ENCODE peak calls at places on chromosomes 11 and 22, in six cellular contexts. D, B, H, J, Q and C are unnamed samples.

GRCh38 chr11:100753144-100753543 is 66.1 kb downstream of the ARHGAP42 start:
- DNase-seq in Q (no peak), J (no peak), H (no peak), D (no peak), B (no peak), C (no peak)

GRCh38 chr11:122486793-122487495 is 168.6 kb upstream of the UBASH3B start:
- DNase-seq in Q (no peak), H (no peak), B (no peak), J (no peak), D (no peak), C (no peak)

GRCh38 chr22:27799334-27800249 is 2.0 kb downstream of the MN1 start:
- DNase-seq in H (no peak), Q (no peak), B (no peak), D (no peak), J (no peak), C (no peak)

GRCh38 chr11:125874556-125875124 is 12.8 kb upstream of the HYLS1 start:
- DNase-seq in Q (peak; percentile 55), H (peak; percentile 45), J (no peak), D (peak; percentile 47), B (peak; percentile 51), C (no peak)

GRCh38 chr11:94767701-94768601 is at the start of gene AMOTL1:
- DNase-seq in B (peak; percentile 90), Q (peak; percentile 91), D (peak; percentile 77), H (peak; percentile 88), J (peak; percentile 94), C (peak; percentile 50)

GRCh38 chr11:1748467-1749019 is 1.9 kb downstream of the IFITM10 start:
- DNase-seq in H (no peak), B (no peak), Q (no peak), J (peak; percentile 52), D (peak; percentile 50), C (no peak)

GRCh38 chr11:93740031-93740801 is 1.1 kb downstream of the TAF1D start:
- DNase-seq in H (no peak), B (peak; percentile 25), Q (no peak), D (no peak), J (peak; percentile 56), C (no peak)

GRCh38 chr11:2891901-2892214 is 6.3 kb upstream of the CDKN1C start:
- DNase-seq in J (peak; percentile 77), D (peak; percentile 55), Q (peak; percentile 68), H (peak; percentile 75), B (peak; percentile 54), C (no peak)

GRCh38 chr22:40411506-40411861 is 41.1 kb downstream of the SGSM3 start:
- DNase-seq in Q (no peak), D (no peak), J (no peak), B (no peak), H (no peak), C (no peak)

GRCh38 chr11:128039140-128040021 is 548.0 kb downstream of the ETS1 start:
- DNase-seq in J (peak; percentile 82), D (no peak), Q (peak; percentile 23), B (peak; percentile 16), H (no peak), C (no peak)

GRCh38 chr11:64321533-64321932 is 3.6 kb downstream of the PRDX5 start:
- DNase-seq in D (no peak), Q (no peak), J (peak; percentile 77), H (no peak), B (no peak), C (no peak)

GRCh38 chr22:19974233-19974861 is 32.7 kb upstream of the TXNRD2 start:
- DNase-seq in J (peak; percentile 66), B (no peak), D (no peak), Q (no peak), H (no peak), C (no peak)

GRCh38 chr22:45864959-45865496 is 111.9 kb downstream of the WNT7B start:
- DNase-seq in D (no peak), J (no peak), B (no peak), H (no peak), Q (no peak), C (no peak)

GRCh38 chr22:45867118-45867905 is 109.7 kb downstream of the WNT7B start:
- DNase-seq in D (peak; percentile 42), J (peak; percentile 63), H (peak; percentile 14), B (no peak), Q (no peak), C (no peak)

GRCh38 chr22:45863981-45864751 is 112.8 kb downstream of the WNT7B start:
- DNase-seq in Q (peak; percentile 64), D (peak; percentile 46), J (peak; percentile 77), H (peak; percentile 46), B (no peak), C (peak; percentile 90)

GRCh38 chr22:45866398-45867117 is 110.4 kb downstream of the WNT7B start:
- DNase-seq in Q (no peak), D (no peak), J (peak; percentile 41), B (no peak), H (peak; percentile 9), C (no peak)

GRCh38 chr22:45865561-45866397 is 111.2 kb downstream of the WNT7B start:
- DNase-seq in J (peak; percentile 42), Q (no peak), D (no peak), B (no peak), H (peak; percentile 10), C (no peak)
- TF ChIP-seq CTCF in J (no peak), Q (no peak), D (no peak), B (no peak), H (no peak), C (no peak)

DNA sequence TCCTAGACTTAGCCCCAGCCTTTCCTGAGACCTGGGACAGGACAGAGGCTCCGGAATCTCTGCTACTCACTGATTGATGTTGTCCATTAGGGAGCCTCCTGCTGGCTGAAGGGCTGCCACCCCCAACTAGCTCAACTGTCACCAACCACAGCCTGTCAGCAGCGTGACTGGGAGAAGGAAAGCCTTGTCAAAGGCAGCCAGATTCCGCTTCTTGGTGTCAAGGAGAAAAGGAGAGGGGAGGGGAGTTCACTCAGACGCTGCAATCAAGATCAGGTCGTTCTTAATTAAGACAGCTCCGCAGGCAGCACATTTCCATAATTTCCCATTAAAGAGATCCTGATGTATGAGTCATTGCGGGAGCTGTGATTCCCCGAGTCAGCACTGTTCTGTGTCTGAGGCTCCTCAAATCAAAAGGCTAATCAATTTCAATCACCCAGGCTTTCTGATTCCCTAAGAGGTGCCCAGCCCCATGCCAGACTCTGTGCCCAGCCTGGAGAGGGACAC is 152.8 kb upstream of the ZBED5 start:
- DNase-seq in D (peak; percentile 21), Q (peak; percentile 46), H (peak; percentile 18), B (no peak), J (peak; percentile 62), C (no peak)
- TF ChIP-seq CTCF in D (peak; percentile 29), Q (peak; percentile 62), H (peak; percentile 25), B (no peak), J (peak; percentile 41), C (no peak)

GRCh38 chr11:119607726-119608125 is 121.3 kb downstream of the NECTIN1 start:
- DNase-seq in D (no peak), Q (no peak), J (no peak), H (no peak), B (no peak), C (no peak)

GRCh38 chr11:119599864-119600593 is 129.0 kb downstream of the NECTIN1 start:
- DNase-seq in J (no peak), H (no peak), D (no peak), B (no peak), Q (no peak), C (no peak)

GRCh38 chr11:119605137-119605675 is 123.8 kb downstream of the NECTIN1 start:
- DNase-seq in H (no peak), B (no peak), Q (no peak), J (no peak), D (no peak), C (no peak)

GRCh38 chr11:119608201-119608600 is 120.8 kb downstream of the NECTIN1 start:
- DNase-seq in J (no peak), H (no peak), B (no peak), Q (no peak), D (no peak), C (no peak)

DNA sequence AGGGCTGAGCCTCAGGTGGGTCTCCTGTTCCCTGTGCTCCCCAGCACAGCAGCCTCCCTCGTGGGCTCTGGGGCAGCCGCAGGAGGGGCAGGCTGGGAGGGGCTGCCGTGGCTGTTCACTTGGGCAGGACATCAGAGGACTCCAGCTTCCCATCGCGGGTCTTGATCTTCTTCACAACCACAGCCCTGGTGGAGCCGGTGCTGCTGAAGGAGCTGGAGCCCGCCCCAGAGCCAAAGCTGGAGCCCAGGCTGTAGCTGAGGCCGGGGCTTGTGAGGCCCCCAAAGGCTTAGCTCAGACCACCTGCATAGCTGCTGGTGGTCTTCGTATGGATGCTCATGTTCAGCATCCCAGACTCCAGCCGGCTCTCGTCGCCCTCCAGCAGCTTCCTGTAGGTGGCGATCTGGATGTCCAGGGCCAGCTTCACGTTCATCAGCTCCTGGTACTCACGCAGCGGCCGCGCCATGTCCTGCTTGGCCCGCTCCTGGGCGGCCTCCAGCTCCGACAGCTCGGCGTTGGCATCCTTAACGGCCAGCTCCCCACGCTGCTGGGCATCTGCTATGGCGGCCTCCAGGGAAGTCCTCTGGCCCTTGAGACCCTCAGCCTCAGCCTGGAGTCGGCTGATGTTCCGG is 126.1 kb downstream of the NECTIN1 start:
- DNase-seq in J (no peak), D (no peak), B (no peak), H (no peak), Q (no peak), C (no peak)
- TF ChIP-seq CTCF in J (no peak), D (no peak), B (no peak), H (no peak), Q (no peak), C (no peak)

GRCh38 chr22:32355760-32356159 is 1.9 kb upstream of the RFPL3 start:
- DNase-seq in D (no peak), J (no peak), B (no peak), Q (no peak), H (no peak), C (no peak)
- TF ChIP-seq CTCF in D (no peak), J (no peak), B (no peak), Q (no peak), H (no peak), C (no peak)